ENCODE peak calls at places on chromosomes 3 and 15, in six cellular contexts. Z is NT2/D1, T is HCT116, I is H1, K is GM12878, Q is K562. Y is an unnamed sample.

GRCh38 chr15:77853910-77854309 is 221.2 kb upstream of the LINGO1 start:
- DNase-seq in Q (no peak), T (no peak), K (no peak), I (no peak), Z (no peak), Y (no peak)

GRCh38 chr3:129602730-129603560 is 3.5 kb downstream of the PLXND1 start:
- DNase-seq in K (no peak), I (no peak), T (no peak), Z (no peak), Q (peak; percentile 58), Y (no peak)

GRCh38 chr3:99119312-99119810 is 217.9 kb upstream of the DCBLD2 start:
- DNase-seq in K (no peak), I (no peak), Z (no peak), T (no peak), Q (no peak), Y (no peak)

GRCh38 chr15:82045179-82045891 is 483 bp downstream of the MEX3B start:
- DNase-seq in T (no peak), Q (peak; percentile 58), Z (no peak), I (peak; percentile 68), K (no peak), Y (peak; percentile 45)

GRCh38 chr15:87649175-87649574 is 607.4 kb downstream of the NTRK3 start:
- DNase-seq in I (no peak), K (no peak), T (no peak), Q (no peak), Z (no peak), Y (no peak)

GRCh38 chr3:152496286-152496685 is 227.6 kb downstream of the MBNL1 start:
- DNase-seq in K (no peak), T (no peak), Z (no peak), Q (no peak), I (no peak), Y (no peak)

GRCh38 chr15:99430881-99431401 is 134.8 kb upstream of the MEF2A start:
- DNase-seq in I (no peak), Z (no peak), K (no peak), T (no peak), Q (no peak), Y (no peak)

GRCh38 chr15:88912500-88912921 is 668 bp downstream of the MFGE8 start:
- DNase-seq in I (no peak), Z (no peak), T (no peak), K (no peak), Q (peak; percentile 53), Y (peak; percentile 64)

GRCh38 chr3:46559030-46559704 is 6.9 kb downstream of the LRRC2 start:
- DNase-seq in Q (no peak), I (peak; percentile 16), K (no peak), Z (no peak), T (no peak), Y (peak; percentile 47)

GRCh38 chr15:22262613-22263020 is 182.3 kb downstream of the OR4M2 start:
- DNase-seq in K (no peak), Z (no peak), T (no peak), I (no peak), Q (no peak), Y (no peak)

GRCh38 chr3:152328841-152329240 is 60.1 kb downstream of the MBNL1 start:
- DNase-seq in Q (no peak), Z (no peak), K (no peak), I (no peak), T (peak; percentile 70), Y (no peak)

GRCh38 chr3:195754141-195754540 is 33.4 kb downstream of the MUC20 start:
- DNase-seq in K (no peak), T (no peak), Q (no peak), I (no peak), Z (no peak), Y (peak; percentile 17)

GRCh38 chr15:65952425-65953053 is 83.2 kb downstream of the RAB11A start:
- DNase-seq in T (no peak), I (peak; percentile 74), Z (peak; percentile 68), Q (peak; percentile 42), K (no peak), Y (no peak)

GRCh38 chr15:52180196-52180835 is 10.9 kb downstream of the GNB5 start:
- DNase-seq in Z (no peak), T (no peak), Q (no peak), K (no peak), I (peak; percentile 54), Y (no peak)

GRCh38 chr3:64687781-64688515 is at the start of gene ADAMTS9:
- DNase-seq in K (no peak), Z (no peak), I (peak; percentile 82), Q (no peak), T (no peak), Y (peak; percentile 90)

GRCh38 chr3:124034016-124034808 is 42.3 kb upstream of the ROPN1 start:
- DNase-seq in K (no peak), Z (no peak), T (no peak), I (peak; percentile 63), Q (peak; percentile 20), Y (peak; percentile 79)

GRCh38 chr3:184177331-184177731 is 2.7 kb downstream of the AP2M1 start:
- DNase-seq in Z (no peak), T (no peak), I (no peak), Q (no peak), K (no peak), Y (no peak)

GRCh38 chr15:94845391-94845718 is 614.0 kb downstream of the MCTP2 start:
- DNase-seq in I (no peak), K (no peak), Q (no peak), Z (no peak), T (no peak), Y (no peak)

GRCh38 chr15:77044228-77045042 is 26.5 kb downstream of the TSPAN3 start:
- DNase-seq in K (no peak), I (no peak), T (no peak), Z (no peak), Q (no peak), Y (no peak)

GRCh38 chr3:150035910-150036661 is 65.4 kb upstream of the PFN2 start:
- DNase-seq in Z (no peak), Q (no peak), K (no peak), I (no peak), T (no peak), Y (no peak)

GRCh38 chr3:189361103-189361835 is 189.5 kb downstream of the TPRG1 start:
- DNase-seq in I (no peak), Z (no peak), Q (no peak), K (no peak), T (no peak), Y (no peak)

GRCh38 chr3:153599685-153600084 is 437.7 kb downstream of the RAP2B start:
- DNase-seq in Q (no peak), K (no peak), Z (no peak), I (no peak), T (peak; percentile 54), Y (no peak)

GRCh38 chr3:190585771-190586630 is 72.1 kb downstream of the IL1RAP start:
- DNase-seq in K (no peak), I (no peak), Q (peak; percentile 3), Z (peak; percentile 49), T (peak; percentile 81), Y (peak; percentile 7)

GRCh38 chr3:190591080-190591479 is 77.2 kb downstream of the IL1RAP start:
- DNase-seq in I (no peak), Z (no peak), Q (no peak), T (no peak), K (no peak), Y (no peak)

GRCh38 chr3:190582667-190583066 is 68.8 kb downstream of the IL1RAP start:
- DNase-seq in I (no peak), T (no peak), Q (no peak), Z (no peak), K (no peak), Y (no peak)

GRCh38 chr3:190589326-190589725 is 75.4 kb downstream of the IL1RAP start:
- DNase-seq in I (no peak), Q (no peak), K (no peak), Z (no peak), T (no peak), Y (no peak)

DNA sequence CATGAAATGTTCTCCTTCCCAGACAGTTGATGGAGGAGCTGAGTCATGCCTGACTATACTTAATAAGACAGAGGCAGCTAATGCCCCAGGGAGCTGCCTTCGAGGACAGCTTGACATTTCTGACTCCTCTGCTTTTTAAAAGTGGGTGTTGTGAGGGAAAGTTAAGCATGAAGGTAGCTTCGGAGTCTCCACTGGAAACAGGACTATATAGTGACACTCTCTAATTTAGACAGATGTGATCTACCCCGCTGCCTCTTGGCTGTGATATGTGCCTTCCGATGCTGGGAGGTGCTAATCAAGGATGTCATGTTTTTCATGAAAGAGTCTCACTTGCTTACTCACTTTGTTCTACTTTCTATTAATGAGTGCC is 72.7 kb downstream of the IL1RAP start:
- DNase-seq in Q (no peak), T (peak; percentile 52), Z (no peak), K (no peak), I (no peak), Y (no peak)
- TF ChIP-seq YY1 in Q (no peak), T (peak; percentile 9), Z (no peak), K (no peak), I (no peak), Y (no peak)

DNA sequence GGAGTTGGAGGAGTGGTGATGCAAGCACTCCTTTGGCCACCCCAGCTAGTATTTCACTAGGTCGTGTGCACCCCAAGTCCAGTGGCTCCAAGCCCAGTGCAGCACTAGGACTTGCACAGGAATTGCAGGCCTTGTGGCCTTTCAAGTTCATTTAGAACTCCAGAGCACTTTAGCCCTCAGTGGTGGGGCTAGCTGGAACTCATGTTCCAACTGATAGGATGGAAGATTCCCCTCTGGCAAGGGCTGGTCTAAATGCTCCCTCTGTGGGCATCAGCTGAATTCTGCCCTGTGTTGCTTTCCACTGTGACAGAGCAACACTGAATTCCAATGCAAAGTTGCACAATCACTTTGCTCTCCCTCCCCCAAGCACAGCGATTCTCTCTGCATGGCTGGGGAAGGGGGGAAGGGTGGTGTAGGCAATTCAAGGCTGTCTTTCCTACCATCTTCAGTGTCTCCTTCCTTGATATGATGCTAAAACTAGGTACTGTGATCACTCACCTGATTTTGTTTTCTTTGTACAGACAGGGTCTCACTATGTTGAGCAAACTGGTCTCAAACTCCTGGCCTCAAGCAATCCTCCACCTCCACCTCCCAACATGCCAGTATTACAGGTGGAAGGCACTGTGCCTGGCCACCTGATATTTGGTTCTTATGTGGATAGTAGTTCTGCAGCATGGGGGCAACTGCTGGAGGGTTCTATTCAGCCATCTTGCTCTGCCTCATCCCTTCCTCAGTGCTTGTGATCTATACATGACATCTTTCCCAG is 10.3 kb downstream of the USF3 start:
- DNase-seq in K (no peak), T (no peak), Q (no peak), I (no peak), Z (peak; percentile 70), Y (no peak)
- TF ChIP-seq YY1 in K (no peak), T (no peak), Q (no peak), I (no peak), Z (no peak), Y (no peak)

GRCh38 chr3:88235102-88235501 is 85.3 kb downstream of the C3orf38 start:
- DNase-seq in Q (no peak), T (no peak), K (no peak), Z (no peak), I (no peak), Y (no peak)

GRCh38 chr3:88231207-88231606 is 81.4 kb downstream of the C3orf38 start:
- DNase-seq in Q (no peak), K (no peak), Z (peak; percentile 23), T (no peak), I (no peak), Y (no peak)

GRCh38 chr3:88231632-88232031 is 81.9 kb downstream of the C3orf38 start:
- DNase-seq in K (no peak), T (no peak), Z (no peak), I (no peak), Q (no peak), Y (no peak)

GRCh38 chr3:88230638-88231037 is 80.9 kb downstream of the C3orf38 start:
- DNase-seq in Q (no peak), T (no peak), I (no peak), K (no peak), Z (no peak), Y (no peak)
- TF ChIP-seq YY1 in Q (no peak), T (no peak), I (no peak), K (no peak), Z (no peak), Y (no peak)

GRCh38 chr15:62853833-62854210 is 188.7 kb upstream of the TPM1 start:
- DNase-seq in I (no peak), K (no peak), Q (no peak), Z (no peak), T (no peak), Y (no peak)
- TF ChIP-seq YY1 in I (no peak), K (no peak), Q (no peak), Z (no peak), T (no peak), Y (no peak)